ENCODE peak calls at places on chromosomes 4 and X, in seven cellular contexts. B is stimulated activated CD4-positive, alpha-beta T cell treated with anti-CD3 and anti-CD28 coated beads, TNF-alpha, amount 100 ng/mL, for 1 hour; N is Panc1; R is stimulated activated CD8-positive, alpha-beta memory T cell treated with anti-CD3 and anti-CD28 coated beads, Interleukin-4, amount 100 ng/mL, for 4 hours; K is ecto neural progenitor cell; E is GM23248; M is SW480. U is an unnamed sample.
A peak's percentile ranks its signal among the peaks of the same experiment; 100 is the strongest.

GRCh38 chr4:62210521-62210920 is 1010.4 kb downstream of the ADGRL3 start:
- DNase-seq in M (no peak), N (no peak), R (no peak), B (no peak), K (no peak), E (no peak), U (no peak)

GRCh38 chrX:131944936-131945902 is 77.9 kb upstream of the STK26 start:
- DNase-seq in N (no peak), R (no peak), M (no peak), K (no peak), E (no peak), B (no peak), U (no peak)

GRCh38 chr4:153766758-153767157 is 6.9 kb upstream of the RNF175 start:
- DNase-seq in K (no peak), M (no peak), N (no peak), R (no peak), B (no peak), E (no peak), U (no peak)

GRCh38 chrX:55088795-55089489 is at the start of gene PAGE2:
- DNase-seq in B (no peak), M (no peak), R (no peak), E (no peak), K (no peak), N (no peak), U (no peak)

GRCh38 chr4:153127773-153128494 is 76.3 kb upstream of the TRIM2 start:
- DNase-seq in K (peak; percentile 90), N (no peak), M (peak; percentile 68), R (peak; percentile 57), B (peak; percentile 77), E (peak; percentile 89), U (peak; percentile 57)

GRCh38 chr4:113012776-113013175 is 36.7 kb upstream of the ANK2 start:
- DNase-seq in B (no peak), K (no peak), E (no peak), M (no peak), N (no peak), R (no peak), U (no peak)

GRCh38 chr4:128846063-128846462 is 36.6 kb downstream of the JADE1 start:
- DNase-seq in B (no peak), R (no peak), N (no peak), K (no peak), E (no peak), M (no peak), U (no peak)

GRCh38 chr4:92872604-92873003 is 568.8 kb downstream of the GRID2 start:
- DNase-seq in K (no peak), M (no peak), E (no peak), N (no peak), B (no peak), R (no peak), U (no peak)

GRCh38 chr4:24775209-24775608 is 20.2 kb upstream of the SOD3 start:
- DNase-seq in M (no peak), R (no peak), E (peak; percentile 49), K (no peak), B (no peak), N (no peak), U (no peak)

GRCh38 chrX:136193771-136194170 is 46.4 kb downstream of the FHL1 start:
- DNase-seq in B (no peak), K (no peak), E (no peak), N (no peak), R (no peak), M (no peak), U (no peak)

GRCh38 chr4:76311896-76312331 is 5.4 kb downstream of the STBD1 start:
- DNase-seq in K (no peak), M (no peak), E (peak; percentile 14), B (no peak), N (no peak), R (no peak), U (no peak)

GRCh38 chr4:73821325-73821724 is 15.2 kb upstream of the CXCL6 start:
- DNase-seq in E (no peak), B (no peak), N (no peak), M (no peak), R (no peak), K (no peak), U (no peak)

U was measured in iPS DF 19.7.